ENCODE peak calls at places on chromosomes 12 and 14, in nine cellular contexts. One of them, this sample, is unnamed.

GRCh38 chr12:76024942-76025600 is 6.5 kb downstream of the PHLDA1 start:
- DNase-seq in WTC11: no peak
- DNase-seq in B cell: no peak
- DNase-seq in HFFc6: peak
- DNase-seq in AG09319: no peak
- DNase-seq in left lung: no peak
- DNase-seq in fibroblast of lung: peak
- DNase-seq in colonic mucosa: no peak
- DNase-seq in thyroid gland: no peak
- DNase-seq in this sample: no peak

GRCh38 chr14:68619805-68620574 is 172.9 kb downstream of the ZFP36L1 start:
- DNase-seq in HFFc6: peak
- DNase-seq in left lung: no peak
- DNase-seq in thyroid gland: no peak
- DNase-seq in AG09319: no peak
- DNase-seq in fibroblast of lung: peak
- DNase-seq in colonic mucosa: peak
- DNase-seq in WTC11: no peak
- DNase-seq in B cell: no peak
- DNase-seq in this sample: no peak

GRCh38 chr12:124296916-124297351 is 2.0 kb downstream of the RFLNA start:
- DNase-seq in thyroid gland: no peak
- DNase-seq in fibroblast of lung: no peak
- DNase-seq in WTC11: no peak
- DNase-seq in HFFc6: no peak
- DNase-seq in colonic mucosa: peak
- DNase-seq in left lung: peak
- DNase-seq in B cell: no peak
- DNase-seq in AG09319: no peak
- DNase-seq in this sample: no peak

GRCh38 chr14:74613211-74613914 is 1.3 kb upstream of the LTBP2 start:
- DNase-seq in HFFc6: no peak
- DNase-seq in colonic mucosa: no peak
- DNase-seq in left lung: no peak
- DNase-seq in B cell: no peak
- DNase-seq in thyroid gland: no peak
- DNase-seq in AG09319: no peak
- DNase-seq in WTC11: no peak
- DNase-seq in fibroblast of lung: no peak
- DNase-seq in this sample: no peak

GRCh38 chr12:121741743-121742142 is 29.2 kb downstream of the TMEM120B start:
- DNase-seq in left lung: no peak
- DNase-seq in B cell: no peak
- DNase-seq in AG09319: no peak
- DNase-seq in fibroblast of lung: no peak
- DNase-seq in thyroid gland: no peak
- DNase-seq in WTC11: no peak
- DNase-seq in colonic mucosa: no peak
- DNase-seq in HFFc6: no peak
- DNase-seq in this sample: no peak

GRCh38 chr12:19946549-19946948 is 421.8 kb upstream of the PDE3A start:
- DNase-seq in left lung: no peak
- DNase-seq in thyroid gland: no peak
- DNase-seq in HFFc6: peak
- DNase-seq in fibroblast of lung: peak
- DNase-seq in B cell: no peak
- DNase-seq in colonic mucosa: no peak
- DNase-seq in WTC11: no peak
- DNase-seq in AG09319: peak
- DNase-seq in this sample: no peak

GRCh38 chr14:68790656-68791077 is 2.2 kb downstream of the ZFP36L1 start:
- DNase-seq in thyroid gland: no peak
- DNase-seq in WTC11: no peak
- DNase-seq in fibroblast of lung: no peak
- DNase-seq in AG09319: no peak
- DNase-seq in left lung: no peak
- DNase-seq in colonic mucosa: peak
- DNase-seq in B cell: peak
- DNase-seq in HFFc6: no peak
- DNase-seq in this sample: no peak

GRCh38 chr14:29853272-29853671 is 74.4 kb downstream of the PRKD1 start:
- DNase-seq in B cell: no peak
- DNase-seq in fibroblast of lung: peak
- DNase-seq in WTC11: no peak
- DNase-seq in colonic mucosa: no peak
- DNase-seq in thyroid gland: no peak
- DNase-seq in left lung: no peak
- DNase-seq in HFFc6: no peak
- DNase-seq in AG09319: no peak
- DNase-seq in this sample: no peak

GRCh38 chr12:89529738-89530137 is 3.9 kb upstream of the POC1B start:
- DNase-seq in colonic mucosa: no peak
- DNase-seq in fibroblast of lung: peak
- DNase-seq in WTC11: no peak
- DNase-seq in B cell: peak
- DNase-seq in AG09319: no peak
- DNase-seq in left lung: no peak
- DNase-seq in thyroid gland: no peak
- DNase-seq in HFFc6: peak
- DNase-seq in this sample: no peak

GRCh38 chr12:27843714-27844245 is 63.7 kb upstream of the MANSC4 start:
- DNase-seq in AG09319: peak
- DNase-seq in fibroblast of lung: peak
- DNase-seq in B cell: no peak
- DNase-seq in left lung: peak
- DNase-seq in thyroid gland: no peak
- DNase-seq in colonic mucosa: no peak
- DNase-seq in HFFc6: no peak
- DNase-seq in WTC11: no peak
- DNase-seq in this sample: no peak

GRCh38 chr14:36279306-36280244 is 40.9 kb downstream of the MBIP start:
- DNase-seq in thyroid gland: peak
- DNase-seq in left lung: no peak
- DNase-seq in WTC11: no peak
- DNase-seq in fibroblast of lung: no peak
- DNase-seq in B cell: no peak
- DNase-seq in AG09319: no peak
- DNase-seq in HFFc6: no peak
- DNase-seq in colonic mucosa: no peak
- DNase-seq in this sample: no peak

GRCh38 chr12:48691826-48692473 is 9.9 kb upstream of the KANSL2 start:
- DNase-seq in AG09319: no peak
- DNase-seq in left lung: no peak
- DNase-seq in colonic mucosa: no peak
- DNase-seq in HFFc6: no peak
- DNase-seq in fibroblast of lung: no peak
- DNase-seq in B cell: no peak
- DNase-seq in WTC11: no peak
- DNase-seq in thyroid gland: no peak
- DNase-seq in this sample: no peak

GRCh38 chr12:113467514-113468364 is 3.9 kb downstream of the LHX5 start:
- DNase-seq in B cell: no peak
- DNase-seq in HFFc6: no peak
- DNase-seq in colonic mucosa: no peak
- DNase-seq in thyroid gland: no peak
- DNase-seq in left lung: no peak
- DNase-seq in AG09319: no peak
- DNase-seq in fibroblast of lung: no peak
- DNase-seq in WTC11: peak
- DNase-seq in this sample: no peak

DNA sequence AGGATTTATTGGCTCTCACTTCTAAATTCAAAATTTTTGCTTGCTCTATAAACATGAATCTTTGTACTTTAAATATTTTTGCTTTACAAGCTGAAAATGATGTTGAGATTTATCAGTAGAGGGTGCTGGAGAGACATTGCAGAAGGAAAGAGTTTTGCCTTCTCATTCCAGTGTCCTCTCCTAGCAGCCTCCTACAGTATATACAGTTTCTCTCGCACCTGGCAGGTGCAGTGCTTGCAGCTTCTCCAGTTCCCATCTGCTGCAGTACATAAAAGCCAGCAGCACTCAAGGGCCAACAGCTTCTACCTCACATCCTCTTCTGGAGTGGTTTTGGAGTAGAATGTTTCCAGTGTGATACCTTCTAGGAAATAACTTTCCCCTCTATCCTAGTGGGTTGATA is 601.8 kb upstream of the ATXN7L3B start:
- DNase-seq in colonic mucosa: no peak
- DNase-seq in fibroblast of lung: no peak
- DNase-seq in B cell: no peak
- DNase-seq in HFFc6: no peak
- DNase-seq in AG09319: no peak
- DNase-seq in thyroid gland: no peak
- DNase-seq in left lung: no peak
- DNase-seq in WTC11: no peak
- DNase-seq in this sample: no peak
- TF ChIP-seq CTCF in colonic mucosa: no peak
- TF ChIP-seq CTCF in fibroblast of lung: no peak
- TF ChIP-seq CTCF in B cell: no peak
- TF ChIP-seq CTCF in HFFc6: no peak
- TF ChIP-seq CTCF in AG09319: no peak
- TF ChIP-seq CTCF in thyroid gland: no peak
- TF ChIP-seq CTCF in left lung: no peak
- TF ChIP-seq CTCF in WTC11: no peak
- TF ChIP-seq CTCF in this sample: peak

GRCh38 chr12:6038160-6038559 is 86.3 kb downstream of the VWF start:
- DNase-seq in thyroid gland: peak
- DNase-seq in left lung: no peak
- DNase-seq in HFFc6: peak
- DNase-seq in B cell: peak
- DNase-seq in AG09319: no peak
- DNase-seq in WTC11: peak
- DNase-seq in colonic mucosa: peak
- DNase-seq in fibroblast of lung: peak
- DNase-seq in this sample: peak
- TF ChIP-seq CTCF in thyroid gland: peak
- TF ChIP-seq CTCF in left lung: peak
- TF ChIP-seq CTCF in HFFc6: peak
- TF ChIP-seq CTCF in B cell: peak
- TF ChIP-seq CTCF in AG09319: peak
- TF ChIP-seq CTCF in WTC11: peak
- TF ChIP-seq CTCF in colonic mucosa: peak
- TF ChIP-seq CTCF in fibroblast of lung: peak
- TF ChIP-seq CTCF in this sample: peak

GRCh38 chr12:63103489-63104131 is 47.4 kb downstream of the AVPR1A start:
- DNase-seq in B cell: peak
- DNase-seq in HFFc6: peak
- DNase-seq in fibroblast of lung: peak
- DNase-seq in colonic mucosa: no peak
- DNase-seq in AG09319: no peak
- DNase-seq in thyroid gland: peak
- DNase-seq in left lung: no peak
- DNase-seq in WTC11: no peak
- DNase-seq in this sample: no peak
- TF ChIP-seq CTCF in B cell: peak
- TF ChIP-seq CTCF in HFFc6: peak
- TF ChIP-seq CTCF in fibroblast of lung: peak
- TF ChIP-seq CTCF in colonic mucosa: peak
- TF ChIP-seq CTCF in AG09319: peak
- TF ChIP-seq CTCF in thyroid gland: peak
- TF ChIP-seq CTCF in left lung: peak
- TF ChIP-seq CTCF in WTC11: peak
- TF ChIP-seq CTCF in this sample: peak

GRCh38 chr14:23573384-23573783 is 5.2 kb downstream of the JPH4 start:
- DNase-seq in thyroid gland: no peak
- DNase-seq in WTC11: no peak
- DNase-seq in HFFc6: no peak
- DNase-seq in left lung: no peak
- DNase-seq in colonic mucosa: no peak
- DNase-seq in AG09319: no peak
- DNase-seq in fibroblast of lung: no peak
- DNase-seq in B cell: no peak
- DNase-seq in this sample: no peak
- TF ChIP-seq CTCF in thyroid gland: no peak
- TF ChIP-seq CTCF in WTC11: no peak
- TF ChIP-seq CTCF in HFFc6: no peak
- TF ChIP-seq CTCF in left lung: no peak
- TF ChIP-seq CTCF in colonic mucosa: no peak
- TF ChIP-seq CTCF in AG09319: no peak
- TF ChIP-seq CTCF in fibroblast of lung: no peak
- TF ChIP-seq CTCF in B cell: no peak
- TF ChIP-seq CTCF in this sample: no peak

DNA sequence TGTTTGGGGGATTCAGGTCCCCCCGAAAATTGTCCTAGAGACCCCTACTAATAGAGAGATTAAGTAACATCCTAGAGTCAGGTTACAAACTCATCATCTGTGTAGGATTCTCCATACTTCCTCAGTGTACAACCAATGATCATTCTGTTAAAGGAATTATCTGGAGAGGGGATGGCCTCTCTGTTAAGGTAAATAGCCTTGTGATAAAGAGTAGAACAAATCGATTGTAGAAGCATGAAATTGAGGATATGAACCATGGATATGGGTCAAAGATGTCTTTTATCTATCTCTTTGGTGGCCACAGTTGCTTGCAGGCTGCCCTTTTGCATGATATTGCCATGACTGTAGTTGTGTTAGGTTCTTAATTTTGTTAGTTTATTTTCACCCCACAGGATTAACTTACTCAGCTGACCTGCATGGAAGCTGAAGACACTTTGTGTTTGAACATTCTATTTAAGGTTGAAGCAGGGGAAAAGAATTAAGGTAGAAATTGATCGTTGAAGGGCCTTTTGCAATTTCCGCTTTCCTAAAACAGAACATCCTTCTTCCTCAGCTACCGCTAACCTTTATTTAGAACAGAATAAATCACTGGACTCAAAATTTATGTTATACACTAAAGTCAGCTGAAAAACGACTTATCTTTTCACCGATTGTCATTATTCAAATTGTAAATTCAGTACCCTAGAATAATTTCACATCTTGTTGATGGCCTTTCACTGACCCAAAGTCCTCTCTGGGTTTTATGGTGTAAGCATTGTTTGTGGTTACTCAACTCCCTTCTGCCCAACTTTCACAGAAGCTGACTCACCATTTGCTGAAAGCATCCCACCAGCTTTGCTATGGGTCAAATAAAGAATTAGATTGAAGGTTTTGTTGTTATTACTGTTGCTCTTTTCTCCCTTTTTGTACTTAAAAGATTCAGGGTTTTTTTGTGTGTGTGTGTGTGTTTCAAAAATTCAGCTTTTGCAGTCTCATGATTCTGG is 52.3 kb downstream of the IRAK3 start:
- DNase-seq in B cell: no peak
- DNase-seq in left lung: no peak
- DNase-seq in HFFc6: peak
- DNase-seq in fibroblast of lung: peak
- DNase-seq in colonic mucosa: no peak
- DNase-seq in thyroid gland: no peak
- DNase-seq in AG09319: peak
- DNase-seq in WTC11: no peak
- DNase-seq in this sample: no peak
- TF ChIP-seq CTCF in B cell: no peak
- TF ChIP-seq CTCF in left lung: no peak
- TF ChIP-seq CTCF in HFFc6: no peak
- TF ChIP-seq CTCF in fibroblast of lung: no peak
- TF ChIP-seq CTCF in colonic mucosa: no peak
- TF ChIP-seq CTCF in thyroid gland: no peak
- TF ChIP-seq CTCF in AG09319: no peak
- TF ChIP-seq CTCF in WTC11: no peak
- TF ChIP-seq CTCF in this sample: no peak

GRCh38 chr14:97273540-97273939 is 476.4 kb downstream of the VRK1 start:
- DNase-seq in WTC11: no peak
- DNase-seq in fibroblast of lung: no peak
- DNase-seq in thyroid gland: no peak
- DNase-seq in left lung: no peak
- DNase-seq in colonic mucosa: no peak
- DNase-seq in AG09319: no peak
- DNase-seq in B cell: no peak
- DNase-seq in HFFc6: no peak
- DNase-seq in this sample: no peak
- TF ChIP-seq CTCF in WTC11: no peak
- TF ChIP-seq CTCF in fibroblast of lung: no peak
- TF ChIP-seq CTCF in thyroid gland: no peak
- TF ChIP-seq CTCF in left lung: no peak
- TF ChIP-seq CTCF in colonic mucosa: no peak
- TF ChIP-seq CTCF in AG09319: no peak
- TF ChIP-seq CTCF in B cell: no peak
- TF ChIP-seq CTCF in HFFc6: no peak
- TF ChIP-seq CTCF in this sample: no peak